ENCODE peak calls at places on chromosome 16, in four cellular contexts. K is breast epithelium; X is thoracic aorta; E is effector memory CD4-positive, alpha-beta T cell. Y is an unnamed sample. For H3K4me1, the result is how much of the 10 kb centered on the place peaks cover.

GRCh38 chr16:22220714-22221113 is 14.6 kb downstream of the EEF2K start:
- DNase-seq in K (no peak), X (peak), E (no peak), Y (no peak)

GRCh38 chr16:16042076-16042475 is 92.7 kb downstream of the ABCC1 start:
- DNase-seq in K (no peak), X (peak), E (no peak), Y (no peak)

GRCh38 chr16:68387301-68387700 is 61.0 kb downstream of the SMPD3 start:
- DNase-seq in K (no peak), X (no peak), E (no peak), Y (no peak)

GRCh38 chr16:66568355-66568754 is 2.1 kb downstream of the CMTM1 start:
- DNase-seq in K (no peak), X (no peak), E (no peak), Y (no peak)

GRCh38 chr16:56891685-56892084 is 26.7 kb downstream of the SLC12A3 start:
- DNase-seq in K (no peak), X (no peak), E (no peak), Y (no peak)

GRCh38 chr16:14098081-14098480 is 27.0 kb downstream of the MRTFB start:
- DNase-seq in K (no peak), X (no peak), E (no peak), Y (no peak)

GRCh38 chr16:24876231-24876630 is 30.5 kb downstream of the SLC5A11 start:
- DNase-seq in K (no peak), X (no peak), E (no peak), Y (no peak)

GRCh38 chr16:24482681-24483202 is 56.6 kb upstream of the RBBP6 start:
- DNase-seq in K (no peak), X (no peak), E (no peak), Y (no peak)

GRCh38 chr16:70750893-70751467 is 50.0 kb downstream of the VAC14 start:
- DNase-seq in K (peak), X (peak), E (no peak), Y (no peak)

GRCh38 chr16:21653571-21653970 is 1.2 kb upstream of the IGSF6 start:
- DNase-seq in K (no peak), X (no peak), E (no peak), Y (no peak)

GRCh38 chr16:87303431-87303930 is 13.7 kb downstream of the C16orf95 start:
- DNase-seq in K (no peak), X (no peak), E (no peak), Y (no peak)

GRCh38 chr16:47970291-47970931 is 185.4 kb downstream of the ABCC12 start:
- DNase-seq in K (no peak), X (no peak), E (no peak), Y (peak)

GRCh38 chr16:46748775-46749705 is 896 bp upstream of the MYLK3 start:
- DNase-seq in K (no peak), X (no peak), E (no peak), Y (no peak)

DNA sequence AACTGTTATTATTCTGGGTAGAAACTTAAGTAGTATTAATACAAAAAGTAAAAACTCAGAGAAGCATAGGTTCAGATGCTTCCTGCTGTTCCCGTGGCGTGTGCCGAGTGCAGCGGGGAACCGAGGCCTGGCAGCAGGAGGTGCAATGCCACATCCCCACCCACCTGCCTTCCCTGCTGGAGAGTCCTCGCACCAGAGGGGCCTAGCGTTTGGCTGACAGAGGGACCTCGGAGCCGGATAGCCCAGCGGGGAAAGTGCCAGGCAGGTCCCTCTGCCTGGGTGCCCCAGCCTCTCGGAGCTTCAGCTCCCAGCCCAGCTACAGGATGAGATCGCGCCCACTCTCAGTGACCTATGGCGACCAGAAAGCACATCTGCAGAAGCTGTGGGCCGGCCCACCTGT is 169.6 kb upstream of the GSE1 start:
- DNase-seq in K (no peak), X (no peak), E (no peak), Y (no peak)
- H3K4me1 ChIP-seq in K (under half), X (under half), E (under half), Y (under half)

GRCh38 chr16:4386951-4387565 is 15.4 kb downstream of the VASN start:
- DNase-seq in K (no peak), X (no peak), E (no peak), Y (no peak)
- H3K4me1 ChIP-seq in K (under half), X (half or more), E (under half), Y (under half)

GRCh38 chr16:8694795-8695194 is 20.4 kb downstream of the ABAT start:
- DNase-seq in K (no peak), X (no peak), E (no peak), Y (no peak)
- H3K4me1 ChIP-seq in K (under half), X (under half), E (under half), Y (under half)

DNA sequence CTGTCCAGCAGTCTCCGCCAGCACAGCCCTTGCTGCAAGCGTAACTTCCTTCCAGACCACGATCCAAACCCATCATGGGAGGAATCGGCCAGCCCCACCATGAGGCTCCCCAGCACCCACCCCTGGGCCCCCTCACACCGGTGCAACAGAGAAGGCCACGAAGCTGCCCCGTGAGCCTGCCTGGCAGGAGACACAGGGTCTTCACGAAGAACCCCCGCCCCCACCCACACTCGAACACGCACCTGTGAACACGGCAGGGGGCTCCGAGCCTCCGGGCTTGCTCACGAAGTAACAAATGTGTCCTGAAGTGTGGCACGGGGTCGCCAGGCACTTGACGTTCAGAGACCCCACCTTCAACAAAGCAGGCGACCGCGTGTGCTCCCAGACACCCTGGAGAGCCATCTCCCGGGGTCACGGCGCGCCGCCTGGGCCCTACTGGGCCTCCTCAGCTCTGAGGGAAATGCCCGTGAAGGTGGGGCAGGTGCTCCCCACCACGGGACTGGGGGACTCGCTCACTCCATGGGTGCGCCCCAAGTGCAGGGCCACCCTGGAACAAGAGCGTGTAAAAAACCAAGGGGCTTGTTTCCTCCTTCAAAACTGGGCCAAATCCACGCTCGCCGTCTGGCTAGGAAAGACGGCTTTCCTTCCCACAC is 7.6 kb downstream of the HAGH start:
- DNase-seq in K (no peak), X (no peak), E (no peak), Y (no peak)
- H3K4me1 ChIP-seq in K (under half), X (under half), E (under half), Y (under half)

DNA sequence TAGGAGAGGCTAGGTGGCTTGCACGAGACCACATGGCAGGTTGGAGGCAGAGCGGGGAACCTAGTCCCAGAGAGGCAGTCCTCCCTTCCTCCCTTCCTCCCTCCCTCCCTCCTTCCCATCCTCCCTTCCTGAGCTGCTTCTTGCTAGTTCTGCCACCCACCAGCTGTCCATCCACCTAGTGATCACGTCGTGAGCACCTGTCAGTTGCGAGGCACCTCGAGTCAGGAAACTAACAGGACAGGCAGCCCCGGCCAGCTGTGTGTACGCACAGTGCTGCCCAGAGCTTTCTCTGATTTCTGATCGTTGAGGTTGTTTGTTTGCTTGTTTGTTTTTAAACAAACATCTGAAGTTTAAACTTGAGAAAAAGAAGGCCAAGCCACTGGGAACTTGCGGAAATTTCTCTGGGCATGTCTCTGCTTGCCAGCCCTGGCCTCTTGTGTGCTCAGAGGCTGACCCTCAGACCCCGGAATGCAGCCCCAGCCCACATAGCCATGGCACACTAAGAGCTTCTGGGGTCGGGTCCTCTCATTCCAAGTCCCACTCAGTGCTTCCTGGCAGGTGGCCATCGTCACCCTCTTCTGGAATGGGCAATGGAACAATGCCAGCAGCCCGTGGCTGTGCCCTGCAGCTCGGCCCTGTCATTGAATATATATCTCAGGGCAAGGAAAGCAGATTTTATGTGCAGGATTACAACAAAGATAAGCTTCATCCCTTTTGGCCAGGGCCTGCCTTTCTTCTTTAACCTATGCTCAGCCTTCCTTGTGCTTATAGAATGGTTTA is 174.0 kb downstream of the KATNIP start:
- DNase-seq in K (no peak), X (no peak), E (no peak), Y (no peak)
- H3K4me1 ChIP-seq in K (under half), X (under half), E (under half), Y (under half)

GRCh38 chr16:79599256-79599836 is 1.2 kb downstream of the MAF start:
- DNase-seq in K (no peak), X (no peak), E (peak), Y (no peak)

GRCh38 chr16:79597775-79598174 is 2.8 kb downstream of the MAF start:
- DNase-seq in K (no peak), X (no peak), E (no peak), Y (no peak)

GRCh38 chr16:79597277-79597676 is 3.3 kb downstream of the MAF start:
- DNase-seq in K (no peak), X (no peak), E (no peak), Y (no peak)

GRCh38 chr16:79599837-79600635 is 501 bp downstream of the MAF start:
- DNase-seq in K (peak), X (no peak), E (peak), Y (no peak)

DNA sequence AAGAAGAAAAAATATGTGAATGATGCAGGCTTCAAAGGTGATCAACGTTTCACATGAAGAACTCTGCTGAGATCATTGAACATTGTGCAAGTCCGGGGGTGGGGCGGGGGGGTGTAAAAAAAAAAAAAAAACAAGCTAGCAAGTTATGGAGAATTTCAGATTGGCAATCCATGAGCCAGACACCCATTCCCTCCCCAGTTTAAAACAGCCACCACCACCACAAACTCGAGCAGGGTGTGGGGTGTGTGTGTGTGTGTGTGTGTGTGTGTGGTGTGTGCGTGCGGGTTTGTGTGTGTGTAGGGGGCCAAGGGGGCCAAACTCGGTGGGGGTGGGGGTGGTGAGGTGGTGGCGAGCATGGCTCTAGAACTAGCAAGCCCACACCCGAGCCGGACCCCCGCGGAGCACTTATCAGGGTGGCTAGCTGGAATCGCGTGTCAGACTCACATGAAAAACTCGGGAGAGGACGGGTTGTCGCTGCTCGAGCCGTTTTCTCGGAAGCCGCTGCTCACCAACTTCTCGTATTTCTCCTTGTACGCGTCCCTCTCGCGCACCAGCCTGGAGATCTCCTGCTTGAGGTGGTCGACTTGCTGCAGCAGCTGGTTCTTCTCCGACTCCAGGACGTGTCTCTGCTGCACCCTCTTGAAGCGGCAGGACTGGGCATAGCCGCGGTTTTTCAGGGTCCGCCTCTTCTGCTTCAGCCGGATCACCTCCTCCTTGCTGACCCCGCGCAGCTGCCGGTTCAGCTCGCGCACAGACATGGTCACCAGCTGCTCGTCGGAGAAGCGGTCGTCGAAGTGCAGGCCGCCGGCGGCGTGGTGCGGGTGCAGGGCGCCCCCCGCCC is 2.0 kb downstream of the MAF start:
- DNase-seq in K (peak), X (peak), E (peak), Y (no peak)
- H3K4me1 ChIP-seq in K (under half), X (half or more), E (under half), Y (under half)

DNA sequence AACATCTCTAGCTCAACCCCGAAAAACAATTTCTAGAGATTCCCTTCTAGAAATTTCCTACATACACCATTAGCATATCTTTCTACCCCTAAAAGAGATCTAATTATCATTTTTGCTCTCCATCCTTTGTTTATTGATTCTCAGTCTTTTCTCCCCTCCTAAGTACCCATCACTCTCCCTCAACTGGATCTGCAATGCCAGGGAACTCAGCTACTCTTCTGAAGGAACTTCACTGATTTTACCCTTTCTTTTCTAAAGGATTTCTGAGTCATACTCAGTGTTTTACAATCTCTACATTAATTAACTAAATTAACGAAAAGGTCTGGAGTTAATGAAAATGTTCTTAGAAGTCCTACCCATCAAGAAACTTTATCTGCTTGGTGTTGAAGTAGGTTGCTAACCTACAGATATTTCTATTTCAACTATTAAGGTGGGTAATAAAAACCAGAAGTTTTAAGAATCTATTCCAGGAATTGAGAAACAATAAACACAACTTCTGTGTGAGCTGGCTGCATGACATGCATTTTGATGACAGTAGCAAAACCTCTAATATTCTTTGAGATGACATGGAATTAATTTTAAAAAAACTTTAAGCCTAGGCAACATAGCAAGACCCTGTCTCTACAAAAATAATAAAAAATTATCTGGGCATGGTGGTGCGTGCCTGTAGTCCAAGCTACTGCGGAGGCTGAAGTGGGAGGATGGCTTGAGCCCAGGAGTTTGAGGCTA is 13.6 kb downstream of the CREBBP start:
- DNase-seq in K (no peak), X (no peak), E (no peak), Y (no peak)
- H3K4me1 ChIP-seq in K (under half), X (half or more), E (under half), Y (under half)

GRCh38 chr16:11089504-11090124 is 145.2 kb downstream of the CLEC16A start:
- DNase-seq in K (no peak), X (no peak), E (no peak), Y (no peak)
- H3K4me1 ChIP-seq in K (under half), X (under half), E (under half), Y (under half)

GRCh38 chr16:89407925-89408300 is 82.4 kb downstream of the ANKRD11 start:
- DNase-seq in K (no peak), X (no peak), E (no peak), Y (no peak)
- H3K4me1 ChIP-seq in K (under half), X (half or more), E (half or more), Y (under half)